ENCODE peak calls at places on chromosome 21, in four cellular contexts. One of them, this sample, is unnamed.
A peak's percentile ranks its signal among the peaks of the same experiment; 100 is the strongest.

GRCh38 chr21:14766241-14766640 is 220.1 kb upstream of the SAMSN1 start:
- ATAC-seq in natural killer cell: no peak
- ATAC-seq in activated naive CD8-positive, alpha-beta T cell treated with anti-CD3 and anti-CD28 coated beads, Interleukin-2, amount 50 U/mL, for 24 hours: no peak
- ATAC-seq in A549: no peak
- ATAC-seq in this sample: no peak

GRCh38 chr21:17828223-17828622 is 9.1 kb upstream of the C21orf91 start:
- ATAC-seq in natural killer cell: no peak
- ATAC-seq in activated naive CD8-positive, alpha-beta T cell treated with anti-CD3 and anti-CD28 coated beads, Interleukin-2, amount 50 U/mL, for 24 hours: no peak
- ATAC-seq in A549: no peak
- ATAC-seq in this sample: no peak

GRCh38 chr21:34701726-34702125 is 32.9 kb downstream of the CLIC6 start:
- ATAC-seq in natural killer cell: no peak
- ATAC-seq in activated naive CD8-positive, alpha-beta T cell treated with anti-CD3 and anti-CD28 coated beads, Interleukin-2, amount 50 U/mL, for 24 hours: no peak
- ATAC-seq in A549: no peak
- ATAC-seq in this sample: no peak

GRCh38 chr21:36096398-36097290 is 26.8 kb downstream of the CBR1 start:
- ATAC-seq in natural killer cell: no peak
- ATAC-seq in activated naive CD8-positive, alpha-beta T cell treated with anti-CD3 and anti-CD28 coated beads, Interleukin-2, amount 50 U/mL, for 24 hours: no peak
- ATAC-seq in A549: no peak
- ATAC-seq in this sample: no peak

GRCh38 chr21:16124397-16125130 is 394.8 kb downstream of the USP25 start:
- ATAC-seq in natural killer cell: no peak
- ATAC-seq in activated naive CD8-positive, alpha-beta T cell treated with anti-CD3 and anti-CD28 coated beads, Interleukin-2, amount 50 U/mL, for 24 hours: no peak
- ATAC-seq in A549: peak; percentile 36
- ATAC-seq in this sample: no peak

GRCh38 chr21:44893278-44893556 is 19.7 kb upstream of the PTTG1IP start:
- ATAC-seq in natural killer cell: no peak
- ATAC-seq in activated naive CD8-positive, alpha-beta T cell treated with anti-CD3 and anti-CD28 coated beads, Interleukin-2, amount 50 U/mL, for 24 hours: no peak
- ATAC-seq in A549: peak; percentile 8
- ATAC-seq in this sample: no peak

GRCh38 chr21:42421018-42421793 is 17.5 kb downstream of the UBASH3A start:
- ATAC-seq in natural killer cell: no peak
- ATAC-seq in activated naive CD8-positive, alpha-beta T cell treated with anti-CD3 and anti-CD28 coated beads, Interleukin-2, amount 50 U/mL, for 24 hours: peak; percentile 62
- ATAC-seq in A549: no peak
- ATAC-seq in this sample: peak; percentile 52

GRCh38 chr21:44767834-44768831 is 33.5 kb downstream of the UBE2G2 start:
- ATAC-seq in natural killer cell: no peak
- ATAC-seq in activated naive CD8-positive, alpha-beta T cell treated with anti-CD3 and anti-CD28 coated beads, Interleukin-2, amount 50 U/mL, for 24 hours: no peak
- ATAC-seq in A549: no peak
- ATAC-seq in this sample: no peak

This sample was measured in activated T-helper 17 cell treated with anti-CD3 and anti-CD28 coated beads, Interleukin-2, amount 50 U/mL, for 72 hours.